ENCODE peak calls at places on chromosomes 2 and 18, in seven cellular contexts. P, E, M, L, X, H and B are unnamed samples. For H3K4me1, the result is how much of the 10 kb centered on the place peaks cover.

GRCh38 chr2:227608469-227609338 is 5.9 kb downstream of the SCYGR3 start:
- DNase-seq in P (no peak), E (peak), M (no peak), L (no peak), X (no peak), H (no peak), B (no peak)

GRCh38 chr18:30481871-30482270 is 560.7 kb downstream of the DSC3 start:
- DNase-seq in P (no peak), E (no peak), M (no peak), L (no peak), X (no peak), H (no peak), B (no peak)

GRCh38 chr2:236177604-236177966 is 9.4 kb upstream of the GBX2 start:
- DNase-seq in P (no peak), E (no peak), M (no peak), L (peak), X (peak), H (no peak), B (no peak)

GRCh38 chr18:49682301-49683190 is 120.7 kb downstream of the LIPG start:
- DNase-seq in P (no peak), E (no peak), M (no peak), L (no peak), X (no peak), H (no peak), B (no peak)

GRCh38 chr2:8144785-8145184 is 537.1 kb upstream of the ID2 start:
- DNase-seq in P (no peak), E (no peak), M (no peak), L (no peak), X (no peak), H (no peak), B (no peak)

GRCh38 chr2:171307560-171307959 is 126.2 kb downstream of the METTL8 start:
- DNase-seq in P (no peak), E (no peak), M (no peak), L (no peak), X (no peak), H (no peak), B (no peak)

GRCh38 chr18:46220116-46220515 is 115.9 kb downstream of the HAUS1 start:
- DNase-seq in P (no peak), E (no peak), M (no peak), L (no peak), X (no peak), H (no peak), B (peak)

GRCh38 chr2:38120829-38121228 is 44.9 kb upstream of the CYP1B1 start:
- DNase-seq in P (no peak), E (no peak), M (no peak), L (no peak), X (no peak), H (no peak), B (no peak)

GRCh38 chr2:25977768-25978167 is 4.5 kb downstream of the KIF3C start:
- DNase-seq in P (no peak), E (no peak), M (no peak), L (no peak), X (no peak), H (no peak), B (no peak)

GRCh38 chr2:54347622-54348021 is 91.6 kb upstream of the TSPYL6 start:
- DNase-seq in P (no peak), E (no peak), M (no peak), L (no peak), X (no peak), H (no peak), B (no peak)

GRCh38 chr2:121095257-121096080 is 189.5 kb downstream of the TFCP2L1 start:
- DNase-seq in P (peak), E (peak), M (peak), L (peak), X (peak), H (peak), B (peak)

GRCh38 chr18:77181950-77182707 is 49.5 kb upstream of the MBP start:
- DNase-seq in P (no peak), E (no peak), M (no peak), L (no peak), X (no peak), H (no peak), B (no peak)

GRCh38 chr2:148978736-148979135 is 59.8 kb upstream of the LYPD6B start:
- DNase-seq in P (no peak), E (no peak), M (no peak), L (no peak), X (no peak), H (no peak), B (no peak)

GRCh38 chr2:47221956-47222355 is 66.8 kb upstream of the STPG4 start:
- DNase-seq in P (no peak), E (no peak), M (peak), L (no peak), X (no peak), H (no peak), B (peak)

GRCh38 chr2:18118703-18119102 is 240.2 kb downstream of the KCNS3 start:
- DNase-seq in P (no peak), E (no peak), M (no peak), L (no peak), X (no peak), H (no peak), B (no peak)

GRCh38 chr2:38528008-38528442 is 74.7 kb downstream of the HNRNPLL start:
- DNase-seq in P (peak), E (no peak), M (peak), L (peak), X (peak), H (peak), B (peak)

GRCh38 chr2:70574102-70574501 is 20.5 kb upstream of the TGFA start:
- DNase-seq in P (no peak), E (no peak), M (no peak), L (no peak), X (no peak), H (no peak), B (no peak)

GRCh38 chr2:139439100-139439499 is 658.9 kb upstream of the NXPH2 start:
- DNase-seq in P (no peak), E (no peak), M (no peak), L (no peak), X (no peak), H (no peak), B (no peak)

GRCh38 chr18:23861326-23861725 is 153.2 kb upstream of the TTC39C start:
- DNase-seq in P (no peak), E (no peak), M (no peak), L (no peak), X (no peak), H (no peak), B (no peak)
- H3K4me1 ChIP-seq in P (under half), E (under half), M (under half), L (under half), X (under half), H (under half), B (under half)

DNA sequence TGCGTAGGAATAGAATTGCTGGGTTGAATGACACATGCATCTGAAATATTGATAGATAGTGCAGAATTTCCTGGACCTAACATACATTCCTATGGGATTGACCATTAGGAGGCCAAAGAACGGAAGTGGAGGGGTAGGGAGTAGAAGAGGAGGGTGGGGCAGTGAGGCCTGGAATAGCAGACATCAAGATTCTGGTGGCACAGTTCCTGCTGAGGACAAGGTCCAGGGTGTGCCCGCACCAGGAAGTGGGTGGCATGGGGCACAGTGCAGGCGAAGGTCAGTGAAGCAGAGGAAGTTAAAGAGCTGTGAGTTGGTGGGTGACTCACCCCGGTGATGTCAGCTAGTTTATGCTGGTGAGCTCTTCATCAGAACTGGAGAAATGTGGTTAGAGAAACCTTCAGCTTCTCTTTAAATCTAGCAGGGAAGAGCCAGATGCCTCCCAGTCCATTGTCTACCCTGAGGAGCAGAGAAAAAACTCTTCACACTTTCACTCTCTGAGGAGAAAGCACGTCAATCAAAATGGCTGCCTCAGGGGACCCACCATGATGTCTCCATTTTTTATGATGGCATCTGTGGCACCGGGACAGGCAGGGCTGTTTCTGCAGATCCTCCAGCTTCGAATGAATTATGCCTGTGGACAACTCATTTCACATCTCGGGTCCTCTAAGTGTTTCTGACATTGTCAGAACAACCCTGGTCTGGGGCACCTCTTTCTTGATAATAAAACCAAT is 55.9 kb upstream of the CTLA4 start:
- DNase-seq in P (peak), E (peak), M (peak), L (peak), X (no peak), H (peak), B (peak)
- H3K4me1 ChIP-seq in P (under half), E (under half), M (under half), L (under half), X (under half), H (under half), B (half or more)

GRCh38 chr2:77521931-77522470 is at the start of gene LRRTM4:
- DNase-seq in P (peak), E (no peak), M (no peak), L (no peak), X (no peak), H (no peak), B (no peak)

GRCh38 chr2:77519888-77520506 is 2.2 kb downstream of the LRRTM4 start:
- DNase-seq in P (no peak), E (no peak), M (no peak), L (no peak), X (no peak), H (no peak), B (no peak)

GRCh38 chr2:77520981-77521380 is 1.2 kb downstream of the LRRTM4 start:
- DNase-seq in P (no peak), E (no peak), M (no peak), L (no peak), X (no peak), H (no peak), B (no peak)

GRCh38 chr2:77522883-77523282 is 707 bp upstream of the LRRTM4 start:
- DNase-seq in P (no peak), E (no peak), M (no peak), L (no peak), X (no peak), H (no peak), B (no peak)

GRCh38 chr2:77521482-77521881 is 694 bp downstream of the LRRTM4 start:
- DNase-seq in P (no peak), E (no peak), M (no peak), L (no peak), X (no peak), H (no peak), B (no peak)
- H3K4me1 ChIP-seq in P (under half), E (under half), M (under half), L (under half), X (under half), H (under half), B (under half)

GRCh38 chr2:198791623-198792022 is 666.1 kb downstream of the SATB2 start:
- DNase-seq in P (no peak), E (no peak), M (no peak), L (no peak), X (no peak), H (no peak), B (no peak)
- H3K4me1 ChIP-seq in P (under half), E (under half), M (under half), L (under half), X (under half), H (under half), B (under half)

DNA sequence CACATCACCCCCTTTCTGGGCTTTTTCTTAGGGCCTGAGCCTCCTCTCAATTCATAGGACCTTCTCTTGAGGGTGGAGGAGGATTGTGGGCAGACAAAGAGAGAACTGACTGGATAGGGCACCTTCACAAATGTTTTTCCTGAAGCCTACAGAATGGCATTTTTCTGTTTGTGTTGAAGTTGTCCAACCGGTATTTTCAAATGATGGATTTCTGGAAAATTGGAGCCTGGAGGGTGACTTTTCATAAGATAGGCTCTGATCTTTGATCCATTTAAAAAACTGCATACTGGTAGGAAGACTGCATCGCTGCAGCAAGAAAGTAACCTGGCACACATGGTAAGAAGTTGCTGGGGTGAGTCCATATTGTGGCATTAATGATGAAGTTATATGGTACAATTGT is 96.9 kb upstream of the CXCR4 start:
- DNase-seq in P (no peak), E (no peak), M (no peak), L (no peak), X (no peak), H (no peak), B (no peak)
- H3K4me1 ChIP-seq in P (under half), E (under half), M (under half), L (under half), X (under half), H (under half), B (under half)

GRCh38 chr18:9156604-9157249 is 20.1 kb downstream of the ANKRD12 start:
- DNase-seq in P (no peak), E (no peak), M (no peak), L (no peak), X (no peak), H (no peak), B (no peak)
- H3K4me1 ChIP-seq in P (under half), E (half or more), M (under half), L (half or more), X (under half), H (under half), B (under half)

GRCh38 chr2:11371099-11371937 is 26.9 kb upstream of the ROCK2 start:
- DNase-seq in P (no peak), E (no peak), M (no peak), L (no peak), X (no peak), H (no peak), B (no peak)

GRCh38 chr2:11375025-11375688 is 30.7 kb upstream of the ROCK2 start:
- DNase-seq in P (no peak), E (no peak), M (no peak), L (no peak), X (no peak), H (no peak), B (no peak)

GRCh38 chr2:11375689-11376027 is 31.2 kb upstream of the ROCK2 start:
- DNase-seq in P (no peak), E (no peak), M (no peak), L (no peak), X (no peak), H (no peak), B (no peak)

GRCh38 chr2:11370377-11371098 is 26.1 kb upstream of the ROCK2 start:
- DNase-seq in P (no peak), E (no peak), M (no peak), L (no peak), X (no peak), H (no peak), B (no peak)

DNA sequence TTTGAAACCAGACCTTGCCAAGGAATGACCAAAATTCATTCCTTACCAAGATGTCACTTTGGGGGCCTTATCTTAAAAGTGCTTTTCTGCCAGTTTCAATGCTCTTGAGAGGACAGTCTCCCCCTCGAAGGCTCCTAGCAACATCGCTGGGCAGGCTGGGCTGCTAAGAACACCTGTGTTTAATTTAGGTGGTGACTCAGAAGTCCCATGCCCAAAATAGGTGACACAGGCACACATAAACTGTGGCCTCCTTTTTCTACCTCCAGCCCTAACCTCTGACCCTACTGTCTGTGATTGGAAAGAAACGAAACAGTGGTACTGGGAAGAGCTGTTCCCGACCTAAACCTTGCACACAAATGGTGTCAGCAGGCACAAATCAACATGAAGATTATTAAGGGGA is 28.7 kb upstream of the ROCK2 start:
- DNase-seq in P (no peak), E (peak), M (no peak), L (no peak), X (no peak), H (no peak), B (no peak)
- H3K4me1 ChIP-seq in P (under half), E (under half), M (under half), L (under half), X (under half), H (under half), B (under half)

GRCh38 chr18:58263733-58264469 is 219.9 kb downstream of the NEDD4L start:
- DNase-seq in P (no peak), E (no peak), M (no peak), L (no peak), X (no peak), H (no peak), B (no peak)
- H3K4me1 ChIP-seq in P (under half), E (under half), M (under half), L (half or more), X (under half), H (under half), B (under half)

GRCh38 chr2:241854342-241855244 is 4.1 kb downstream of the PDCD1 start:
- DNase-seq in P (no peak), E (no peak), M (no peak), L (peak), X (peak), H (peak), B (peak)
- H3K4me1 ChIP-seq in P (under half), E (under half), M (under half), L (under half), X (under half), H (under half), B (under half)

GRCh38 chr18:63137999-63138448 is 181.5 kb downstream of the BCL2 start:
- DNase-seq in P (peak), E (peak), M (no peak), L (no peak), X (no peak), H (no peak), B (no peak)
- H3K4me1 ChIP-seq in P (half or more), E (under half), M (under half), L (under half), X (under half), H (under half), B (under half)